ENCODE peak calls at places on chromosomes 1 and 21, in seven cellular contexts. E, G, F, T, B, Q and W are unnamed samples.

GRCh38 chr1:180123463-180123936 is 31.2 kb upstream of the QSOX1 start:
- DNase-seq in Q (no peak), B (no peak), G (no peak), T (no peak), F (no peak), E (no peak), W (no peak)

GRCh38 chr1:53581476-53581875 is 122.3 kb downstream of the DMRTB1 start:
- DNase-seq in F (no peak), B (no peak), E (no peak), G (no peak), Q (no peak), T (no peak), W (no peak)

GRCh38 chr1:50422946-50423669 is at the start of gene DMRTA2:
- DNase-seq in Q (no peak), G (peak), T (no peak), B (no peak), F (no peak), E (no peak), W (no peak)

GRCh38 chr1:61183471-61184034 is 101.2 kb downstream of the NFIA start:
- DNase-seq in T (no peak), E (no peak), F (no peak), B (no peak), Q (no peak), G (no peak), W (peak)

GRCh38 chr1:1922782-1923680 is 4.0 kb upstream of the TMEM52 start:
- DNase-seq in E (no peak), F (no peak), B (no peak), Q (no peak), T (no peak), G (no peak), W (no peak)

GRCh38 chr21:41678016-41678935 is 88.6 kb downstream of the RIPK4 start:
- DNase-seq in G (peak), B (no peak), T (no peak), F (no peak), E (no peak), Q (no peak), W (no peak)

GRCh38 chr1:218414060-218414728 is 69.1 kb downstream of the TGFB2 start:
- DNase-seq in G (no peak), T (no peak), Q (no peak), F (no peak), B (no peak), E (no peak), W (no peak)

GRCh38 chr1:115068780-115069179 is 20.5 kb downstream of the TSPAN2 start:
- DNase-seq in G (no peak), B (no peak), Q (no peak), T (no peak), F (no peak), E (no peak), W (no peak)

GRCh38 chr1:222970711-222971110 is 155.9 kb downstream of the DISP1 start:
- DNase-seq in B (no peak), E (no peak), F (no peak), G (no peak), Q (no peak), T (no peak), W (no peak)

GRCh38 chr1:159170639-159171038 is 776 bp upstream of the CADM3 start:
- DNase-seq in Q (no peak), E (no peak), G (no peak), F (no peak), T (no peak), B (no peak), W (no peak)

GRCh38 chr1:119651641-119652040 is 3.6 kb upstream of the ZNF697 start:
- DNase-seq in T (no peak), B (no peak), G (no peak), F (no peak), E (no peak), Q (no peak), W (no peak)

GRCh38 chr1:230247921-230248778 is 178.0 kb downstream of the PGBD5 start:
- DNase-seq in Q (no peak), F (no peak), T (no peak), B (no peak), E (no peak), G (no peak), W (no peak)

GRCh38 chr1:9908846-9909221 is 1.2 kb downstream of the CTNNBIP1 start:
- DNase-seq in E (no peak), Q (no peak), F (no peak), G (no peak), B (no peak), T (no peak), W (no peak)

GRCh38 chr21:25127007-25127406 is 480.3 kb downstream of the MRPL39 start:
- DNase-seq in F (no peak), T (no peak), G (no peak), E (no peak), B (no peak), Q (no peak), W (no peak)

GRCh38 chr1:211635602-211636205 is 39.7 kb downstream of the NEK2 start:
- DNase-seq in B (no peak), Q (no peak), G (no peak), T (no peak), F (no peak), E (no peak), W (no peak)

GRCh38 chr1:63557365-63557987 is 34.2 kb downstream of the EFCAB7 start:
- DNase-seq in T (no peak), F (no peak), G (no peak), B (no peak), E (peak), Q (peak), W (no peak)

GRCh38 chr1:207920481-207921050 is 9.6 kb upstream of the CD34 start:
- DNase-seq in T (no peak), G (no peak), B (no peak), Q (no peak), E (no peak), F (no peak), W (no peak)

GRCh38 chr1:16458801-16459200 is 18.3 kb downstream of the NECAP2 start:
- DNase-seq in T (no peak), E (no peak), B (no peak), F (no peak), Q (no peak), G (no peak), W (no peak)

GRCh38 chr21:44593598-44594405 is 1.5 kb upstream of the KRTAP10-6 start:
- DNase-seq in Q (no peak), T (no peak), E (no peak), G (peak), F (no peak), B (peak), W (no peak)

GRCh38 chr1:53411541-53412152 is 47.6 kb upstream of the DMRTB1 start:
- DNase-seq in T (no peak), E (no peak), G (no peak), F (no peak), Q (peak), B (no peak), W (no peak)

GRCh38 chr21:15531986-15532385 is 197.8 kb upstream of the USP25 start:
- DNase-seq in Q (no peak), F (no peak), T (no peak), E (no peak), B (no peak), G (no peak), W (no peak)

GRCh38 chr1:27161594-27161993 is 6.7 kb upstream of the SLC9A1 start:
- DNase-seq in F (no peak), G (no peak), B (no peak), E (no peak), T (no peak), Q (no peak), W (no peak)

GRCh38 chr1:232676307-232676706 is 46.4 kb upstream of the SIPA1L2 start:
- DNase-seq in E (no peak), B (no peak), Q (no peak), T (no peak), G (no peak), F (no peak), W (no peak)

GRCh38 chr1:213858581-213858980 is 129.2 kb upstream of the PROX1 start:
- DNase-seq in Q (no peak), T (no peak), F (no peak), G (no peak), B (no peak), E (no peak), W (no peak)

GRCh38 chr1:27357281-27358037 is 9.3 kb downstream of the MAP3K6 start:
- DNase-seq in F (peak), Q (peak), T (peak), G (peak), E (peak), B (peak), W (no peak)

GRCh38 chr1:221230605-221231004 is 351.4 kb downstream of the HLX start:
- DNase-seq in Q (no peak), B (no peak), G (no peak), F (no peak), T (no peak), E (no peak), W (no peak)

GRCh38 chr1:183205196-183205781 is 19.2 kb downstream of the LAMC2 start:
- DNase-seq in G (no peak), F (no peak), B (no peak), E (no peak), Q (peak), T (no peak), W (no peak)